ENCODE peak calls at places on chromosomes 1 and 21, in four cellular contexts. L, I, K and J are unnamed samples. For H3K36me3, the result is how much of the 10 kb centered on the place peaks cover.

GRCh38 chr1:21736876-21737275 is 46.1 kb downstream of the USP48 start:
- DNase-seq in K (no peak), L (no peak), I (no peak), J (no peak)

GRCh38 chr1:198672124-198672523 is 33.3 kb downstream of the PTPRC start:
- DNase-seq in L (no peak), I (no peak), K (no peak), J (no peak)

GRCh38 chr1:205477759-205478247 is 22.0 kb upstream of the BLACAT1 start:
- DNase-seq in L (no peak), K (no peak), I (no peak), J (no peak)

GRCh38 chr1:8329439-8329838 is 11.5 kb downstream of the SLC45A1 start:
- DNase-seq in K (no peak), I (no peak), L (no peak), J (no peak)

GRCh38 chr1:203823306-203823705 is 27.9 kb downstream of the ZBED6 start:
- DNase-seq in K (no peak), L (no peak), I (no peak), J (no peak)

GRCh38 chr1:112794654-112795239 is 79.6 kb upstream of the PPM1J start:
- DNase-seq in L (no peak), I (peak), K (no peak), J (no peak)

GRCh38 chr1:224784606-224785328 is 144.7 kb upstream of the DNAH14 start:
- DNase-seq in L (no peak), I (no peak), K (no peak), J (no peak)

GRCh38 chr1:109783436-109783835 is 19.7 kb upstream of the EPS8L3 start:
- DNase-seq in K (no peak), I (no peak), L (no peak), J (peak)

GRCh38 chr1:159896086-159896930 is 3.7 kb downstream of the CFAP45 start:
- DNase-seq in I (peak), L (no peak), K (no peak), J (no peak)

GRCh38 chr1:39164256-39164655 is 40.2 kb upstream of the MACF1 start:
- DNase-seq in L (no peak), K (no peak), I (no peak), J (no peak)

GRCh38 chr1:243471026-243471685 is 215.3 kb downstream of the SDCCAG8 start:
- DNase-seq in L (no peak), K (no peak), I (no peak), J (no peak)

GRCh38 chr1:216705686-216706085 is 17.5 kb downstream of the ESRRG start:
- DNase-seq in I (no peak), L (no peak), K (no peak), J (no peak)

GRCh38 chr1:37561794-37562132 is 5.0 kb downstream of the DNALI1 start:
- DNase-seq in K (peak), I (peak), L (peak), J (no peak)

GRCh38 chr1:208031316-208031931 is 120.5 kb upstream of the CD34 start:
- DNase-seq in L (no peak), I (no peak), K (no peak), J (no peak)

GRCh38 chr1:157199421-157199755 is 61.2 kb upstream of the ETV3 start:
- DNase-seq in L (no peak), I (no peak), K (no peak), J (no peak)

GRCh38 chr21:30168086-30168485 is 1.5 kb upstream of the CLDN17 start:
- DNase-seq in K (no peak), I (no peak), L (no peak), J (no peak)

GRCh38 chr1:87684194-87684593 is 355.5 kb downstream of the LMO4 start:
- DNase-seq in L (no peak), K (no peak), I (no peak), J (no peak)

GRCh38 chr1:161949543-161949942 is 74.1 kb downstream of the OLFML2B start:
- DNase-seq in K (no peak), I (no peak), L (no peak), J (no peak)

GRCh38 chr1:117447661-117448060 is 80.4 kb downstream of the MAN1A2 start:
- DNase-seq in I (no peak), K (no peak), L (no peak), J (no peak)

GRCh38 chr21:35357041-35357780 is 308.1 kb upstream of the RUNX1 start:
- DNase-seq in I (no peak), K (no peak), L (no peak), J (no peak)

DNA sequence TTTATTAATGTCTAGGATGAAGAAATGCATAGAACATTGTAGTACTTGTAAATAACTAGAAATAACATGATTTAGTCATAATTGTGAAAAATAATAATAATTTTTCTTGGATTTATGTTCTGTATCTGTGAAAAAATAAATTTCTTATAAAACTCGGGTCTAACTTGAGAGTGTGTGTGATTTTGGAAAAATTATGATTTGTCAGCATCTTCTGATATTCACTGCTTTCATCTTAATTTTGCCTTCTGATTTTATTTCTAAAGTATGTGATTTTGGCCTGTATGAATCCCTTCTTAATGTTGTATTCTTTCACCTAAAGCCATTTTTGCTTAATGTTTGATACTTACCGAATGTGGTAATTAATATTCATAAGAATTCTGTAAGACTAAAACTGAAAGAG is 14.3 kb downstream of the IFI44 start:
- DNase-seq in K (no peak), I (no peak), L (no peak), J (no peak)
- TF ChIP-seq CTCF in K (no peak), I (no peak), L (no peak), J (no peak)

GRCh38 chr1:228139931-228140723 is at the start of gene GUK1:
- DNase-seq in L (peak), K (peak), I (peak), J (peak)
- TF ChIP-seq EP300 in L (no peak), K (peak), I (no peak), J (peak)

DNA sequence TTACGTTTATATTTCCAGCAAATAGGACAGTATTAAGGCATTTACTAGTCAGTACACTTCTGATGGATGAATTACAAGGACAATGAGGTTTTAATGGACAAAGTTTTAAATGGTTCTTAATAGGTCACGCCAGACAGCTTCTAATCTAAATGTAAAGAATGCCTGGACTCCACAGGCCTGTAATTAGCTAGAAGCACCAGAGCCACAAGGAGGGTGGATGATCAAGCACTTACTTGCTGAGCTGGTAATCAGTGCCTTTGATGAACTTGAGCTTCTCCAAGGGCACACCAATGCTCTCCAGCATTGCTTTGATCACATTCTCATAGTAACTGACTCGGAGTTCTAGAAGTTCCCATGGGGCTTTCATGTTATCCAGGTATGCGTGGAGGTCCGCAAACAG is 6.8 kb downstream of the YARS1 start:
- DNase-seq in K (no peak), L (no peak), I (no peak), J (no peak)
- H3K36me3 ChIP-seq in K (under half), L (under half), I (half or more), J (under half)

GRCh38 chr1:201697174-201697573 is 131.8 kb upstream of the IPO9 start:
- DNase-seq in I (no peak), K (no peak), L (no peak), J (no peak)

GRCh38 chr1:201695607-201696006 is 133.3 kb upstream of the IPO9 start:
- DNase-seq in I (no peak), L (no peak), K (no peak), J (no peak)

GRCh38 chr1:201693887-201694614 is 134.9 kb upstream of the IPO9 start:
- DNase-seq in L (no peak), K (no peak), I (no peak), J (no peak)

GRCh38 chr1:201694615-201695335 is 134.2 kb upstream of the IPO9 start:
- DNase-seq in L (no peak), K (no peak), I (no peak), J (no peak)

GRCh38 chr1:201696217-201696761 is 132.7 kb upstream of the IPO9 start:
- DNase-seq in K (peak), L (no peak), I (no peak), J (peak)
- TF ChIP-seq CTCF in K (no peak), L (no peak), I (no peak), J (no peak)

DNA sequence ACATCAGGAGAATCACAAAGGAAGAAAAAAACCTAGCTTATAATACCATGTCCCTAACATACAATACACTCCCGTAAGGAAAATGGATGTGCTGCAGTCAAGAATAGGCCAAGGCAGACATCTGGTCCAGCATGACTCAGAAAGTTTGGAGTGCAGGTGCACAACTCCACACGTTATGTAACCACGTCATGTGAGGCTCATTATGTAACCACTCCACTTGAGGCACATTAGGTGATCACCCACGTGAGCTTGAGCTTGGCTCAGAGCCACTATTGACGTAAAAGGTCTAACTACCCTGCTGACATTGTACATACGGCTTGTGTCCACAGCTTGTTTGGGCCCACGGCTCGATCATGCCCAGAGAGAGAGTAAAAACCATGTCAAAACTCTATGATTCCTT is 99.8 kb upstream of the C1orf21 start:
- DNase-seq in K (no peak), L (no peak), I (no peak), J (no peak)
- TF ChIP-seq EP300 in K (no peak), L (no peak), I (no peak), J (no peak)

DNA sequence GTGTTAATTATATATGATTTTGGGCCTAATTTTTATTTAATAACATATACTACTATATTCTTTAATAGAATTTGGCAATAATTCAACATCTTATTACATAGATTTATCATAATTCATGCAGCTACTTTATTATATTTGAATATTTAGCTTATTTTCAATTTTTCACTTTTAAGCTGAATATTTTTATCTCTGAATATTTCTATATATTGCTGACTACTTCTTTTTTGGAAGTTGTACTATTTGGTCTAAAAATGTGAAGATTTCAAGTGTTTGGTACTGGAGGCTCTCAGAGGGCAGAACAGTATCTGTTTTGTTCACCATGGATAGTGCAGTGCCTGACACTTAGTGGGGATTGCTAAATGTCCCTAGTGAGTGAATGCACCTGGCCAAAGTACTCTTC is 389.5 kb downstream of the RYR2 start:
- DNase-seq in I (no peak), K (no peak), L (no peak), J (no peak)
- H3K36me3 ChIP-seq in I (under half), K (under half), L (under half), J (under half)